ENCODE peak calls at places on chromosomes 2 and 18, in four cellular contexts. A is HFF-Myc, J is GM12865, L is esophagus muscularis mucosa. X is an unnamed sample.

GRCh38 chr2:121662651-121663050 is 13.4 kb upstream of the CLASP1 start:
- DNase-seq in A (no peak), J (no peak), L (no peak), X (no peak)

GRCh38 chr2:240999873-241000541 is 1.6 kb downstream of the SNED1 start:
- DNase-seq in A (no peak), J (no peak), L (no peak), X (no peak)

GRCh38 chr2:152890746-152891145 is 172.3 kb downstream of the ARL6IP6 start:
- DNase-seq in L (no peak), J (no peak), A (no peak), X (no peak)

GRCh38 chr2:203596183-203596582 is 61.1 kb upstream of the RAPH1 start:
- DNase-seq in L (no peak), J (no peak), A (no peak), X (no peak)

GRCh38 chr2:219059725-219060682 is 717 bp downstream of the IHH start:
- DNase-seq in A (no peak), J (no peak), L (no peak), X (no peak)

GRCh38 chr18:48866028-48866733 is 84.6 kb downstream of the SMAD7 start:
- DNase-seq in A (peak), L (no peak), J (no peak), X (peak)

GRCh38 chr2:8583400-8584173 is 98.3 kb upstream of the ID2 start:
- DNase-seq in A (no peak), J (peak), L (peak), X (peak)

GRCh38 chr2:85413592-85414421 is 3.6 kb upstream of the CAPG start:
- DNase-seq in A (no peak), L (no peak), J (no peak), X (no peak)

GRCh38 chr2:8412082-8412481 is 269.8 kb upstream of the ID2 start:
- DNase-seq in J (no peak), A (no peak), L (no peak), X (peak)

GRCh38 chr2:168521342-168521741 is 65.3 kb downstream of the CERS6 start:
- DNase-seq in A (no peak), L (no peak), J (no peak), X (no peak)

GRCh38 chr18:48123324-48123723 is 192.9 kb upstream of the SMAD2 start:
- DNase-seq in L (no peak), A (no peak), J (no peak), X (no peak)

GRCh38 chr2:202687276-202687675 is 52.5 kb downstream of the FAM117B start:
- DNase-seq in A (no peak), J (no peak), L (no peak), X (no peak)

GRCh38 chr2:20650412-20650879 is 452 bp downstream of the HS1BP3 start:
- DNase-seq in J (peak), A (no peak), L (no peak), X (no peak)

GRCh38 chr2:206707164-206707701 is 11.0 kb downstream of the DYTN start:
- DNase-seq in L (no peak), J (no peak), A (no peak), X (no peak)

GRCh38 chr18:56283346-56283745 is 355.0 kb downstream of the TXNL1 start:
- DNase-seq in A (no peak), L (no peak), J (no peak), X (no peak)

GRCh38 chr18:55280515-55280914 is 307.5 kb downstream of the TCF4 start:
- DNase-seq in A (no peak), J (no peak), L (no peak), X (no peak)

GRCh38 chr2:70851704-70852103 is 16.1 kb upstream of the CD207 start:
- DNase-seq in J (peak), A (no peak), L (no peak), X (no peak)

GRCh38 chr2:43931293-43931692 is 64.5 kb downstream of the LRPPRC start:
- DNase-seq in J (no peak), L (no peak), A (no peak), X (no peak)

GRCh38 chr2:42108852-42109251 is 60.3 kb upstream of the EML4 start:
- DNase-seq in A (no peak), L (no peak), J (no peak), X (no peak)

GRCh38 chr2:5365871-5366461 is 326.2 kb upstream of the SOX11 start:
- DNase-seq in A (no peak), J (peak), L (peak), X (no peak)

GRCh38 chr2:238226698-238227586 is 12.9 kb downstream of the HES6 start:
- DNase-seq in A (no peak), L (no peak), J (no peak), X (no peak)

GRCh38 chr2:166375736-166376487 is at the start of gene SCN9A:
- DNase-seq in A (no peak), J (peak), L (no peak), X (no peak)

GRCh38 chr2:166376873-166377272 is 1.1 kb upstream of the SCN9A start:
- DNase-seq in L (no peak), J (no peak), A (no peak), X (no peak)

GRCh38 chr2:166376488-166376828 is 714 bp upstream of the SCN9A start:
- DNase-seq in A (no peak), J (no peak), L (no peak), X (no peak)

GRCh38 chr2:166373951-166374350 is 1.8 kb downstream of the SCN9A start:
- DNase-seq in J (no peak), L (no peak), A (peak), X (no peak)

GRCh38 chr2:166375205-166375735 is 474 bp downstream of the SCN9A start:
- DNase-seq in A (no peak), L (no peak), J (peak), X (no peak)
- H3K4me3 ChIP-seq in A (peak), L (peak), J (no peak), X (peak)

DNA sequence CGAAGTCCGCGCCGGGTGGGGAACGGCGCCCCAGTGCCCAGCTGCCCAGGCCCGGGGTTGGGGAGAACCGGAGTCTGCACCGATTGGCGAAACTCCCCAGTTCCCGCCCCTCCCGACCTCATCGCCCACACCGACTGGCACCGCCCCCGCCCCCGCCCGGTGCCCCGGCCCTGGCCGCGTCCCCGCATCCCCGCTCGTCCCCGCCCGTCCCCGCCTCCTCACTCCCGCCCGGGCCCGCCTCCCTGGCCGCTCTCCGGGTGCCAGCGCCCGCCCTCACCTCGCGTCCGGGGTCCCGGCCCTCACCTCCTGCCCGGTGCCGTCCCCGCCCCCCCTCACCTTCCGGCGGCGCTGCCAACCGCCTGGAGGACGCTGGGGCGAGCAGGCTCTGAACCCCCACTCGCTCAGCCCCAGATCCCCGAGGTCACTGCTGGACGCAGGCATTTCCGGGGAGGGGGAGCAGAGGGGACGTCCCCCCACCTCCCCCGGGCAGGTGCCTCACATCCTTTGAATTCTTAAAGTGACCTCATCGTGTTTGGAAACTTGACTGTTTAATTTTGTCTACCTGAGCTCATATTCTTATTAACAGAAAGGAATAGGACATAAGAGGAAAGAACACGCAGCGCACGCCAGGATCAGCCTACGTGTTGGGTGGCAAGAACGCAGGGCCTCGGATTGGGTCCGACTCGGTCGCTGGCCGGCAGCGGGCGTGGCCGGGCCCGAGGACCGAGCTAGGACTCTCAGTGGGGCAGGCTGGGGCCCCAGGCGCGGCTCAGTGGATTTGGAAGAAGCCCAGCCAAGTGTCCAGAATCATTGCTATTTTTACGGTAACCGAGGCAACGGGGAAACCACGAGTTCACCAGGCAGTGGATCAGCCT is at the start of gene FAM110C:
- DNase-seq in L (no peak), A (no peak), J (no peak), X (peak)
- H3K4me3 ChIP-seq in L (peak), A (no peak), J (no peak), X (peak)

GRCh38 chr2:130963058-130963848 is 126.5 kb downstream of the ARHGEF4 start:
- DNase-seq in J (no peak), A (no peak), L (no peak), X (no peak)
- H3K4me3 ChIP-seq in J (no peak), A (no peak), L (no peak), X (no peak)

DNA sequence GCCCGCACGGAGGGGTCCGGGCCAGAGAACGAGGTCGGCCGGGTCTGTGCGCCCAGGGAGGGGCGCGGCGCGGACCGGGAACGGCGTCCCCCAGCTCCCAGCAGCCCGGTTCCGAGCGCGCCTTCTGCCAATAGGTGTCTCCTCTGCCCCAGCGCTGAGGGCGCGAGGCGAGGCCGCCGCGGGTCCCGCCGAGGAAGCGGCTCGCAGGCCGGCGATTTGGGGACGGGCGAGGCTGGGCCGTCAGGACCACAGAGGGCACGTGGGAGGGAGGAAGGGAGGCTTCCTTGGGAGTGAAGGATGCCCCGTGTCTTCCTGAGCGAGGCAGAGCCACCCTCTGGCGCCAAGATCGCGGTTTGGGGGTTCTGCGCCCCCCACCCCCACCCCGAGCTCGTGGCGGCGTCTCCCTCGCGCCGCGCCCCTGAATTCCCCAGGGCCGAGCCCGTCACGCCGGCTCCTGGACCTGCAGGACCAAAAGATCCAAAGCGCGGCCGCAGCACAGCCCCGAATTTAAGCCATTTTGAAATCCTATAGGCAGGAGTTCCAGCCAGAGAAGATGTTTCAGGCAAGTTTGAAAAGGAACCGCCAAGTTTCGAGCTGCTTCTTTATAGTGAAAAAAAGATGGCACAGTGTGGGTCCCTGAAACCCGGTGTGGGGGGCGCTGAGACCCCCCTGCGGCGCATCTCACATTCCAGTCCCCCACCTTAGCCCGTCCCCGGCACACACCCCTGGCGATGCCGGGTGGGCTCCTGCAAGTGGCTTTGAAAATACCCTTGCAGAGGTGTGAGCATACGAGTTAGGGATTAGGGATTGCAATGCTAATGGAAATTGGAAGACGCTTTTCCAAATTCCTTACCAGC is 929 bp downstream of the NFATC1 start:
- DNase-seq in J (peak), L (no peak), A (no peak), X (no peak)
- H3K4me3 ChIP-seq in J (peak), L (peak), A (peak), X (peak)

GRCh38 chr2:184599054-184599874 is 935 bp downstream of the ZNF804A start:
- DNase-seq in A (no peak), L (no peak), J (no peak), X (no peak)

GRCh38 chr2:184598313-184599053 is at the start of gene ZNF804A:
- DNase-seq in A (no peak), J (peak), L (no peak), X (no peak)

GRCh38 chr2:184597996-184598312 is 375 bp upstream of the ZNF804A start:
- DNase-seq in J (no peak), A (no peak), L (no peak), X (no peak)

GRCh38 chr2:184597571-184597980 is 753 bp upstream of the ZNF804A start:
- DNase-seq in L (no peak), J (peak), A (no peak), X (no peak)

DNA sequence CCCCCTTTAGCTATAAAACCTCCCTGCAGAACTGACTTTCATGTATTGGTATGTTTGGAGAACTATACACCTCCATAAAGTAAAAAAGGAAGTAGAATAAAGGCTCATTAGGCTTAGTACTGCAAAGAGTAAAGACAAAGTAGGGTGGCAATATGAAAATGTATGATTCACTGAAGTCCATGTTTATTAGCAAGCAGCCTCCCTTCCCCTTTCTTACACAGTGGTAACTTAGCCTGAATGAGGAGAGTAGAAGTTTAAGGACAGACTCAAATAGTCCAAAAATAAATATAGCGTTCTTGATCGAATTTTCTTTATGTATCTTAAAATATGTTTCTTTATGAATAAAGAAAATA is 1.5 kb downstream of the ZNF804A start:
- DNase-seq in J (no peak), L (no peak), A (no peak), X (no peak)
- H3K4me3 ChIP-seq in J (no peak), L (no peak), A (no peak), X (no peak)